ENCODE peak calls at places on chromosomes 13 and 19, in four cellular contexts. I, N, S and D are unnamed samples. For H3K4me1, the result is how much of the 10 kb centered on the place peaks cover.

GRCh38 chr19:7925171-7925837 is 631 bp downstream of the CTXN1 start:
- DNase-seq in N (peak), S (peak), I (peak), D (peak)

GRCh38 chr13:46575843-46576242 is 22.9 kb downstream of the LRCH1 start:
- DNase-seq in S (no peak), I (no peak), N (no peak), D (no peak)

GRCh38 chr13:47080616-47081015 is 183.8 kb upstream of the HTR2A start:
- DNase-seq in N (no peak), I (no peak), S (no peak), D (no peak)

GRCh38 chr19:43984687-43985000 is 656 bp downstream of the ZNF155 start:
- DNase-seq in S (no peak), I (no peak), N (no peak), D (no peak)

GRCh38 chr19:14093117-14093784 is 2.7 kb upstream of the SAMD1 start:
- DNase-seq in S (no peak), N (no peak), I (no peak), D (no peak)

GRCh38 chr19:36051236-36051635 is 2.8 kb downstream of the THAP8 start:
- DNase-seq in N (no peak), S (no peak), I (no peak), D (no peak)

GRCh38 chr13:106349080-106349841 is 186.2 kb downstream of the EFNB2 start:
- DNase-seq in S (no peak), N (peak), I (peak), D (peak)

GRCh38 chr13:29817604-29818378 is 32.6 kb downstream of the UBL3 start:
- DNase-seq in S (no peak), N (no peak), I (no peak), D (no peak)

GRCh38 chr19:51186323-51186722 is 38.6 kb upstream of the CD33 start:
- DNase-seq in S (no peak), I (no peak), N (no peak), D (no peak)

GRCh38 chr13:111165611-111166010 is 50.5 kb downstream of the ARHGEF7 start:
- DNase-seq in S (no peak), N (no peak), I (no peak), D (no peak)
- H3K4me1 ChIP-seq in S (under half), N (under half), I (under half), D (under half)

DNA sequence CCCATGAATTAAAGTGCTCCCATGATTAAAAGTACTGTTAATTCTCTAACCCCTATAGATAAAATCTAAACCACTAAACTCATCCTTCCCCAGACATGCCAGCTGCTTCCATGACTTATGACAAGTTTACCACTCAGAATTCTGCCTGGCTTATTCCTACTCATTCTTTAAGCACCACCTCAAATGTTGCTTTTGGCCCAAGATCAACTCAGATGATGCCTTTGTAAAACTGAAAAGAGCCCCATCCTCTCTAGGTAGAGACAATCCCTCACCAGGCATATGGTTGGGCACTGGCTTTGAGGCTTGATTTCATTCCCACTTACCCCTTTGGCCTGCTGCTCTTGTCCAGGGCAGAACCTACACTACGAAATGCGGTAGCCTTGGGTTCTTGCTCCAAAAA is 250.0 kb downstream of the DNAJC15 start:
- DNase-seq in N (no peak), S (no peak), I (no peak), D (no peak)
- H3K4me1 ChIP-seq in N (under half), S (under half), I (under half), D (under half)

DNA sequence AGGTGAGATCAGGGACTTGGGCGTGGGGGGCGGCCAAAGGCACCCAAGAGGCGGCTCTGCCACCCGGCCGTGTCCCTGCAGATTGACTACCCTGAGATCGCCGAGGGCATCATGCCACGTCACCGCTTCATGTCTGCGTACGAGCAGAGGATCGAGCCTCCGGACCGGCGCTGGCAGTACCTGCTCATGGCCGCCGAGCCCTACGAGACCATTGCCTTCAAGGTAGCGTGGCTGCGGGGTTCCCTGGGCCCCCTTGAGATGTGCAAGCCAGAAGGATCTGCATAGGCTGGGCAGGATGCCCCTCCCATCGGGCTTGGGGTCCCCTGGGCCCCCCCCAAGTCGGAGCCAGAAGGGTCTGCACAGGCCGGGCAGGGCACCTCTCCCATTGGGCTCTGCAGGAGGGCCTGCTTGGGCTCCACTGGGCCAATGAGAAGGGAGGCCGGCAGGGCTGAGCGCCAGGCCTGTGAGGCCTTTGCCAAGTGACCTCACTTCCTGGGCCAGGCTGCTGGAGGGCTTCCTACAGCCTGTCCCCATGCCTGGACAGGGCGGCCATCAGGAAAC is 2.2 kb upstream of the AMH start:
- DNase-seq in N (no peak), I (peak), S (no peak), D (peak)
- H3K4me1 ChIP-seq in N (under half), I (under half), S (under half), D (half or more)

GRCh38 chr13:109451726-109452125 is 334.7 kb downstream of the IRS2 start:
- DNase-seq in N (no peak), I (no peak), S (no peak), D (no peak)
- H3K4me1 ChIP-seq in N (under half), I (under half), S (under half), D (under half)

DNA sequence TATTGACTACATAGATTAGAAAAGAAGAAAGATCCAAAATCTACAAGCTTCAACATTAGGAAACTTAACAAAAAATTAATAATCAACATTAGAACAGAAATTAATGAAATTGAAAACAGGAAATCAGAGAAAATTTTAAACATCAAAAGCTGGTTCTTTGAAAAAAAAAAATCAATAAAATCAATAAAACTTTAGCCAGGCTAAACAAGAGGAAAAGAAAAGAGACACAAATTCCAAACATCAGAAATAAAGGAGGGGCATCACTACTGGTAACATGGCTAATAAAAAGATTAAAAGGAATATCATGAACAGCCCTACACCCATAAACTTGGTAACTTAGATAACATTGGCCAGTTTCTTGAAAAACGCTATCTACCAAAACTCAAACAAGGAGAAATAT is 110.2 kb downstream of the ATP11A start:
- DNase-seq in N (no peak), I (no peak), S (no peak), D (no peak)
- H3K4me1 ChIP-seq in N (under half), I (under half), S (under half), D (under half)

GRCh38 chr13:61406275-61406674 is 9.4 kb downstream of the PCDH20 start:
- DNase-seq in I (no peak), S (no peak), N (no peak), D (no peak)
- H3K4me1 ChIP-seq in I (under half), S (under half), N (under half), D (under half)

GRCh38 chr19:10894911-10895213 is 23.5 kb downstream of the CARM1 start:
- DNase-seq in S (no peak), I (no peak), N (no peak), D (no peak)
- H3K4me1 ChIP-seq in S (under half), I (under half), N (under half), D (half or more)

GRCh38 chr13:51823861-51824260 is 19.9 kb upstream of the DHRS12 start:
- DNase-seq in N (no peak), I (no peak), S (no peak), D (no peak)
- H3K4me1 ChIP-seq in N (under half), I (under half), S (under half), D (half or more)

DNA sequence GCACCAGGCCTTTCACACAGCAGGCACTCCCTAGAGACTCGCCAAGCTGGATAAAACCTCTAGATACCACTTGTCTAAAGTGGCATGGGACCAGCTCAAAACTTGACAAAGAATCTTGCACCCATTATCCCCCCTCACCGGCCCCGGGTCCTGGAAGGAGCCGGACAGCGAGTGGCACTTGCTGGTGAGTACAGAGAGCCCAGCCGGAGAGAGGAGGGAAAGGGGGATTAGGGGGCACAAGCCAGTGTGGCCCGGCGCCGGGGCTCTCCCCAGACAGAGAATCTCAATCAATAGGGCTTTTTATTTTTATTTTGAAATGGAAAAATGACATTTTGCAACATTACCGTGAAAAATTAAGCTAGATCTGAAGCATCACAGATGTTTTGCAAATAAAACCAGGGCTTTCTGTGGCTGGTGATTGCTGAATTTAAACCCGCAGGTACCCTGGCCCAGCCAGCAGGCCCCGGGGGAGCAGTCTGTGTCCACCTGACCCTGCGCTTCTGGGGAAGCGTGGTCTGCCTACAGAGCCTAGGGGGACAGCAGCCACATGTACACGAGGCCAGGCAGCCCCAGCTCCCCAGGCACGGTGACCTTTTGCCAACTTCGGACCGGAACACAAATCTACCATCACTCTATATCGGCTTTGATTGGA is 10.0 kb upstream of the VSTM2B start:
- DNase-seq in N (no peak), I (no peak), S (no peak), D (no peak)
- H3K4me1 ChIP-seq in N (under half), I (under half), S (under half), D (under half)

GRCh38 chr19:4372630-4373367 is 27.5 kb downstream of the SH3GL1 start:
- DNase-seq in N (no peak), I (no peak), S (no peak), D (no peak)

GRCh38 chr19:4371898-4372629 is 28.3 kb downstream of the SH3GL1 start:
- DNase-seq in N (no peak), I (no peak), S (no peak), D (no peak)

GRCh38 chr19:4370418-4371041 is 27.2 kb downstream of the MPND start:
- DNase-seq in N (no peak), I (no peak), S (no peak), D (no peak)

GRCh38 chr19:4369888-4370260 is 26.5 kb downstream of the MPND start:
- DNase-seq in S (peak), N (peak), I (no peak), D (peak)

DNA sequence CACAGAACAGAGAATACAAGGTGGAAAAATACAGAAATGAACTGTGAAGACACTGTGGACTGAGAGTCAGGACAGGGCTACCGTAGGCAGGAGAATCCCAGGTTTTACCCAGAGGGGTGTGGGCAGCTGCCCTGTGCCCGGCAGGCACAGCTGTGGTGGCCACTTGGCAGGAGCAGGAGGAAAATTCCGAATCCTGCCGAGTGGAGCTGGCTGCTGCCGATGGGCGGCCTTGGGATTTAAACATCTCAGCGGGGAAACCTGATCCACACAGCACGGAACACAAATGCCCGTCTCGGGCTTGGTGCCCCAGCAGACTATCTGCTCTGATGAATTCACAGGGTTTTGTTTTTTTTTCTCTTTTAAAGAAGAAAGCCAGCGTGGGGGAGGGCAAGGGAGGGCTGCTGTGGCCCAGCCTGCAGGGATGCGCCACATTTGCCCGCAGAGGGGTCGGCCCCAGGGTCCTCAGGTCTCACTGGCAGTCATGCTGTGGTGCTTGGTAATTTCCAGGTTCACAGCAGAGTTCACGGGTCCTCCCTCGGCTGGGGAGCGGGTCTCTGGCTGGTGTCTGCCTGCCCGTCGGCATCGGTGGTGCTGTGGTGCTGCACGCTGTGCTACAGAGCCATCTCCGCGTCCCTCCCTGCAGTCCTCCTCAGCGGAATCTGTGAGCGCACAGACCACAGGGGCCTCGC is 28.0 kb downstream of the MPND start:
- DNase-seq in I (peak), N (no peak), S (no peak), D (no peak)
- H3K4me1 ChIP-seq in I (half or more), N (half or more), S (under half), D (half or more)